ENCODE peak calls at places on chromosome 18, in four cellular contexts. N, F, W and X are unnamed samples.
A peak's percentile ranks its signal among the peaks of the same experiment; 100 is the strongest.

GRCh38 chr18:55096261-55097026 is 137.2 kb upstream of the CCDC68 start:
- DNase-seq in W (peak; percentile 72), F (peak; percentile 20), N (peak; percentile 38), X (no peak)

GRCh38 chr18:36850527-36851201 is 21.7 kb downstream of the KIAA1328 start:
- DNase-seq in N (no peak), W (no peak), F (no peak), X (no peak)

GRCh38 chr18:63178526-63178880 is 141.1 kb downstream of the BCL2 start:
- DNase-seq in N (peak; percentile 92), F (no peak), W (peak; percentile 74), X (no peak)

GRCh38 chr18:74040459-74041332 is 106.9 kb downstream of the FBXO15 start:
- DNase-seq in N (no peak), W (peak; percentile 63), F (peak; percentile 33), X (no peak)

GRCh38 chr18:24031318-24031717 is 16.8 kb downstream of the TTC39C start:
- DNase-seq in N (no peak), F (no peak), W (no peak), X (no peak)

GRCh38 chr18:37487400-37487831 is 78.2 kb downstream of the CELF4 start:
- DNase-seq in W (peak; percentile 40), F (no peak), N (peak; percentile 43), X (no peak)

GRCh38 chr18:58911241-58911640 is 46.6 kb downstream of the ZNF532 start:
- DNase-seq in F (no peak), N (no peak), W (no peak), X (no peak)

GRCh38 chr18:3603460-3604259 is 153.7 kb downstream of the TGIF1 start:
- DNase-seq in F (peak; percentile 96), N (peak; percentile 42), W (no peak), X (peak; percentile 67)

GRCh38 chr18:48688961-48689360 is 150.1 kb downstream of the CTIF start:
- DNase-seq in N (no peak), W (no peak), F (no peak), X (no peak)

GRCh38 chr18:68984342-68984741 is 186.5 kb downstream of the CCDC102B start:
- DNase-seq in F (no peak), N (no peak), W (no peak), X (no peak)

GRCh38 chr18:70207181-70207580 is 1.7 kb upstream of the RTTN start:
- DNase-seq in F (no peak), W (no peak), N (no peak), X (no peak)

GRCh38 chr18:45726603-45727002 is 2.6 kb downstream of the SLC14A1 start:
- DNase-seq in N (no peak), F (peak; percentile 46), W (no peak), X (no peak)

GRCh38 chr18:12076424-12077140 is 17.1 kb upstream of the ANKRD62 start:
- DNase-seq in F (peak; percentile 14), W (no peak), N (no peak), X (peak; percentile 47)

GRCh38 chr18:79507546-79508480 is 112.1 kb downstream of the NFATC1 start:
- DNase-seq in N (peak; percentile 82), W (peak; percentile 82), F (peak; percentile 70), X (peak; percentile 24)

GRCh38 chr18:49075697-49076096 is 124.9 kb upstream of the SMAD7 start:
- DNase-seq in F (no peak), N (no peak), W (no peak), X (no peak)

GRCh38 chr18:4144201-4144600 is 310.9 kb downstream of the DLGAP1 start:
- DNase-seq in N (no peak), F (no peak), W (no peak), X (no peak)

GRCh38 chr18:23721711-23722479 is 32.6 kb downstream of the LAMA3 start:
- DNase-seq in N (no peak), F (no peak), W (no peak), X (no peak)

GRCh38 chr18:72848534-72849237 is 19.1 kb downstream of the NETO1 start:
- DNase-seq in W (no peak), F (no peak), N (no peak), X (peak; percentile 41)

GRCh38 chr18:22683196-22683676 is 249.9 kb upstream of the RBBP8 start:
- DNase-seq in F (peak; percentile 38), W (peak; percentile 28), N (peak; percentile 81), X (peak; percentile 26)

GRCh38 chr18:22271030-22271429 is 101.6 kb downstream of the GATA6 start:
- DNase-seq in N (no peak), W (no peak), F (no peak), X (no peak)

GRCh38 chr18:2979871-2980606 is 32.9 kb downstream of the LPIN2 start:
- DNase-seq in W (no peak), N (no peak), F (peak; percentile 6), X (no peak)

GRCh38 chr18:61738042-61738441 is 154.8 kb downstream of the RNF152 start:
- DNase-seq in N (no peak), F (no peak), W (peak; percentile 37), X (no peak)

GRCh38 chr18:74745658-74746403 is 148.2 kb downstream of the ZNF407 start:
- DNase-seq in W (no peak), N (no peak), F (peak; percentile 52), X (peak; percentile 65)

GRCh38 chr18:52869942-52870907 is 530.2 kb downstream of the DCC start:
- DNase-seq in F (no peak), N (no peak), W (no peak), X (no peak)
- H3K27me3 ChIP-seq in F (no peaks in the 10 kb centered on the region), N (no peaks in the 10 kb centered on the region), W (no peaks in the 10 kb centered on the region), X (no peaks in the 10 kb centered on the region)

DNA sequence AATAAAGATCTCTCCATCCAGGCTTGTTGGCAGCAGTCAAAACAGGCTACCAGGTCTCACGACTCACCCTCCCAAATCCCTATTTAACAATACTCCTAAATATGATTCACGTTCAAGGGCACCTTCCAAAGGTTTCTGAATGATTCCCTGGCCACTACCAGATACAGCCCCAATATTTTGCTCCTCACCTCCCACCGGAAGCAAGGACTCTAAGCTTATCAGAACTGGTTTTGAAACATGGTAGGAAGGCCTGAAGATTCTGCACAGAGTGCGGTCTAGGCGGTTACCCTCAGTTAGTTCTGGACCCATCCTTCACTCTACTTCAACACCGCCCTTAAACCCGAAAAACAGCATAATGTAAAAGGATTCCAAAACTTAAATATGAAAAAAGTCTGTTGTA is 5.2 kb downstream of the PPP4R1 start:
- DNase-seq in N (no peak), F (no peak), W (no peak), X (no peak)
- H3K36me3 ChIP-seq in N (no peaks in the 10 kb centered on the region), F (peaks cover 46% of the 10 kb centered on the region), W (peaks cover 4% of the 10 kb centered on the region), X (peaks cover 65% of the 10 kb centered on the region)

GRCh38 chr18:27921392-27921791 is 255.5 kb downstream of the CDH2 start:
- DNase-seq in N (no peak), W (no peak), F (no peak), X (no peak)

GRCh38 chr18:27922780-27923179 is 254.2 kb downstream of the CDH2 start:
- DNase-seq in F (no peak), W (no peak), N (no peak), X (no peak)

DNA sequence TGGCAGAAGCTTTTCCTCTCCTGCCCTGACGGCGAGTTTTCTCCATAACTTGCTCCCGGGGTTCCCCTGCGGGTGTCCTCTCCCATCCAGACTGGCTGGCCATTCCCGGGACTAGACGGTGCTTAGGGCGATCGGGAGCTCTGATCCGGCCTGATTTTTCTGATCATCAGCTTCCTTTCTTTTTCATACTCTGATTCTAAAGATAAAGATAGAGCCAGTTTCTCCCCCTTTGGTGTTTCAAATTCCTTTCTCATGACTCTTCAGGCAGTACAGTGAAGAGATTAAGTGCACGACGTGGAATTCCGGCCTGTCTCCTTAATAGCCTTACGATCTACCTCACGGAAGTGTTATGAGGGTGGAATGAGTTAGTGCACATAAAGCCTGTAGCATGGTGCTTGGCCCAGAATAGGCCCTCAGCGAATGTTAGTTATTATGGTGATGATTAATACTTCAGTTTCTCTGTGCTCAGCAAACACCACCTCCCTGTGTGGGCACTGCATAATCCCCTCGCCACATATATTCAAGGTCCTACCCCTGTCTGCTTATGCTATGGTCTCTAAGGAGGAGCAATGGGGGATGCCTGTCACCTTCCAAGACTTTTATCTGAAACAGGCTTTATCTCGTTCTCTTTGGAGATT is 254.9 kb downstream of the CDH2 start:
- DNase-seq in F (peak; percentile 89), N (no peak), W (no peak), X (peak; percentile 77)
- H3K4me3 ChIP-seq in F (peak overlapping the region; percentile 35), N (no peak overlapping the region), W (no peak overlapping the region), X (peak overlapping the region; percentile 51)

GRCh38 chr18:57425096-57425495 is 10.1 kb upstream of the ONECUT2 start:
- DNase-seq in W (no peak), N (no peak), F (no peak), X (no peak)

GRCh38 chr18:57427429-57428181 is 7.6 kb upstream of the ONECUT2 start:
- DNase-seq in F (no peak), N (no peak), W (peak; percentile 56), X (no peak)

GRCh38 chr18:57423821-57424220 is 11.4 kb upstream of the ONECUT2 start:
- DNase-seq in F (no peak), N (no peak), W (no peak), X (no peak)

GRCh38 chr18:57426187-57426586 is 9.0 kb upstream of the ONECUT2 start:
- DNase-seq in W (no peak), F (no peak), N (no peak), X (no peak)

DNA sequence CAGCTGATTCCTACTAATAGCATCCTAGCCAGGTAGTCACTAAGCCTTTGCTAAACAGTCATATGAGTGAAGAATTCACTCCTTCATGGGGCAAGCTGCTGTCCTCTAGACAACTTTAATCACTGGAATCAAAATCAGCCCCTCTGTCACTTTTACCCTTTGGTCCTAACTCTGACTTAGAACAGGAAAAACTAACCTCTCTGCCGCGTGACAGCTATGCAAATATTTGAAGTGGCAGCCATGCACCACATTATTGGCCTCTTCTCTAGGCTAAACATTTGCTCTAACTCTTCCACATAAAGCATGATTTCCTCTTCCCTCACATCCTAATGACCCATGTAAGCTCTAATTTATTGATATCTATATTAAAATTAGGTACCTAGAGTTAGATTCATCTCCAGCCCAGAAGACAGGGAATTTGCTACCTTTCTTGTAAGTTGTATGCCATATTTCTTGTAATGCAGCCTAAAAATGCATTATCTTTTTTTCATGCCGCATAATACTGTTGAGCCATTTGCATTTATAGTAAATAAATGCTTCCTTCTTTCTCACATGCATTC is 12.8 kb upstream of the ONECUT2 start:
- DNase-seq in N (no peak), F (no peak), W (no peak), X (no peak)
- H3K27me3 ChIP-seq in N (no peaks in the 10 kb centered on the region), F (peaks cover 16% of the 10 kb centered on the region), W (no peaks in the 10 kb centered on the region), X (no peaks in the 10 kb centered on the region)

DNA sequence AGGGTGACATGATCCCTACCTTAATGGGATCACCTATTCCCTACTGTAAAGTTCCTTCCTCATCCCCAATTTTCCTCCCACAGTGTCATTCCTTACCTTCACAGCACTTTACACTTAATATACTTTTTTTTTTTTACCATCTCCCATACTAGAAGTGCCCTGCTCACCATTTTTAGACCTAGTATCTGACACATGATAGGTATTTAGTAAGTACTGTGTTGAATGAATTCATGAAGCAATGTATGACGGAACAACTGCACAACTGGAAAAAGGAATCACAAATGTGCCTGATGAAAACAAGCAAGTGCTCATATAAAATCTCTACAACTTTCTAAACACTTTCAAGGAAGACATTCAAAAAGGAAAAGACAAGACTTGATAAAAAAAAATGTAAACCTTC is 77.0 kb upstream of the ST8SIA5 start:
- DNase-seq in N (no peak), F (no peak), W (no peak), X (no peak)
- H3K36me3 ChIP-seq in N (no peaks in the 10 kb centered on the region), F (no peaks in the 10 kb centered on the region), W (no peaks in the 10 kb centered on the region), X (no peaks in the 10 kb centered on the region)

GRCh38 chr18:13801260-13801601 is 22.7 kb upstream of the MC5R start:
- DNase-seq in F (no peak), N (no peak), W (no peak), X (no peak)
- H3K4me3 ChIP-seq in F (no peak overlapping the region), N (peak overlapping the region; percentile 1), W (peak overlapping the region; percentile 38), X (no peak overlapping the region)